ENCODE peak calls at places on chromosomes 5 and 9, in four cellular contexts. One of them, this sample, is unnamed.
A peak's percentile ranks its signal among the peaks of the same experiment; 100 is the strongest.

GRCh38 chr9:135241381-135242380 is 154.2 kb downstream of the OLFM1 start:
- DNase-seq in GM12878: no peak
- DNase-seq in SK-N-SH: no peak
- DNase-seq in HCT116: no peak
- DNase-seq in this sample: no peak

GRCh38 chr9:110886832-110887231 is 151.4 kb downstream of the LPAR1 start:
- DNase-seq in HCT116: no peak
- DNase-seq in GM12878: no peak
- DNase-seq in SK-N-SH: no peak
- DNase-seq in this sample: no peak

GRCh38 chr9:136952354-136952855 is 332 bp downstream of the LCN12 start:
- DNase-seq in GM12878: no peak
- DNase-seq in HCT116: no peak
- DNase-seq in SK-N-SH: peak; percentile 61
- DNase-seq in this sample: no peak

GRCh38 chr5:164051745-164052144 is 546.3 kb downstream of the MAT2B start:
- DNase-seq in SK-N-SH: no peak
- DNase-seq in HCT116: no peak
- DNase-seq in GM12878: no peak
- DNase-seq in this sample: no peak

GRCh38 chr5:142621227-142621626 is 64.7 kb downstream of the FGF1 start:
- DNase-seq in SK-N-SH: no peak
- DNase-seq in HCT116: no peak
- DNase-seq in GM12878: no peak
- DNase-seq in this sample: no peak

GRCh38 chr5:16863380-16864007 is 72.6 kb downstream of the MYO10 start:
- DNase-seq in GM12878: no peak
- DNase-seq in HCT116: no peak
- DNase-seq in SK-N-SH: no peak
- DNase-seq in this sample: no peak

GRCh38 chr5:133469846-133470245 is 142.5 kb downstream of the FSTL4 start:
- DNase-seq in SK-N-SH: no peak
- DNase-seq in HCT116: no peak
- DNase-seq in GM12878: no peak
- DNase-seq in this sample: no peak

GRCh38 chr9:69674741-69675438 is 2.7 kb upstream of the APBA1 start:
- DNase-seq in SK-N-SH: no peak
- DNase-seq in HCT116: no peak
- DNase-seq in GM12878: no peak
- DNase-seq in this sample: no peak

GRCh38 chr9:127451681-127452480 is 571 bp downstream of the LRSAM1 start:
- DNase-seq in HCT116: no peak
- DNase-seq in SK-N-SH: peak; percentile 81
- DNase-seq in GM12878: peak; percentile 47
- DNase-seq in this sample: peak; percentile 66

GRCh38 chr9:117153021-117153420 is 261.8 kb downstream of the ASTN2 start:
- DNase-seq in HCT116: no peak
- DNase-seq in GM12878: no peak
- DNase-seq in SK-N-SH: no peak
- DNase-seq in this sample: no peak

GRCh38 chr5:9898319-9898718 is 268.2 kb upstream of the TAS2R1 start:
- DNase-seq in HCT116: peak; percentile 8
- DNase-seq in SK-N-SH: peak; percentile 36
- DNase-seq in GM12878: no peak
- DNase-seq in this sample: no peak

GRCh38 chr9:72476617-72477375 is 44.6 kb upstream of the TMC1 start:
- DNase-seq in HCT116: peak; percentile 98
- DNase-seq in GM12878: no peak
- DNase-seq in SK-N-SH: no peak
- DNase-seq in this sample: no peak

GRCh38 chr5:55650391-55650790 is 61.7 kb downstream of the SLC38A9 start:
- DNase-seq in HCT116: no peak
- DNase-seq in SK-N-SH: no peak
- DNase-seq in GM12878: no peak
- DNase-seq in this sample: no peak

GRCh38 chr5:181059297-181060230 is 19.5 kb downstream of the BTNL9 start:
- DNase-seq in SK-N-SH: no peak
- DNase-seq in HCT116: no peak
- DNase-seq in GM12878: no peak
- DNase-seq in this sample: no peak

GRCh38 chr5:154761062-154761740 is 6.0 kb downstream of the LARP1 start:
- DNase-seq in GM12878: no peak
- DNase-seq in HCT116: no peak
- DNase-seq in SK-N-SH: no peak
- DNase-seq in this sample: no peak

GRCh38 chr9:98326402-98327248 is 71.2 kb upstream of the TBC1D2 start:
- DNase-seq in HCT116: no peak
- DNase-seq in SK-N-SH: no peak
- DNase-seq in GM12878: no peak
- DNase-seq in this sample: no peak

GRCh38 chr9:34892886-34893285 is 65.2 kb upstream of the PHF24 start:
- DNase-seq in GM12878: no peak
- DNase-seq in SK-N-SH: no peak
- DNase-seq in HCT116: no peak
- DNase-seq in this sample: no peak

GRCh38 chr9:81371824-81372223 is 317.5 kb downstream of the TLE1 start:
- DNase-seq in SK-N-SH: no peak
- DNase-seq in GM12878: no peak
- DNase-seq in HCT116: no peak
- DNase-seq in this sample: no peak

GRCh38 chr9:110114086-110114887 is 93.7 kb downstream of the C9orf152 start:
- DNase-seq in SK-N-SH: no peak
- DNase-seq in HCT116: no peak
- DNase-seq in GM12878: no peak
- DNase-seq in this sample: no peak

GRCh38 chr9:126236273-126236672 is 90.4 kb upstream of the MVB12B start:
- DNase-seq in GM12878: no peak
- DNase-seq in SK-N-SH: peak; percentile 14
- DNase-seq in HCT116: no peak
- DNase-seq in this sample: no peak

GRCh38 chr9:84261082-84261746 is 79.3 kb downstream of the SLC28A3 start:
- DNase-seq in GM12878: peak; percentile 40
- DNase-seq in HCT116: peak; percentile 84
- DNase-seq in SK-N-SH: peak; percentile 69
- DNase-seq in this sample: peak; percentile 62

GRCh38 chr5:154590093-154590724 is 112.2 kb upstream of the HAND1 start:
- DNase-seq in SK-N-SH: no peak
- DNase-seq in GM12878: no peak
- DNase-seq in HCT116: no peak
- DNase-seq in this sample: no peak

GRCh38 chr5:177405805-177406204 is 3.6 kb downstream of the F12 start:
- DNase-seq in SK-N-SH: no peak
- DNase-seq in GM12878: no peak
- DNase-seq in HCT116: no peak
- DNase-seq in this sample: peak; percentile 94

GRCh38 chr5:92884464-92884863 is 696.6 kb downstream of the NR2F1-AS1 start:
- DNase-seq in SK-N-SH: no peak
- DNase-seq in GM12878: no peak
- DNase-seq in HCT116: no peak
- DNase-seq in this sample: no peak
- TF ChIP-seq REST in SK-N-SH: no peak
- TF ChIP-seq REST in GM12878: no peak
- TF ChIP-seq REST in HCT116: no peak
- TF ChIP-seq REST in this sample: no peak

GRCh38 chr9:93345630-93346239 is 105.8 kb upstream of the FAM120A start:
- DNase-seq in HCT116: no peak
- DNase-seq in GM12878: no peak
- DNase-seq in SK-N-SH: peak; percentile 54
- DNase-seq in this sample: no peak

GRCh38 chr9:93343663-93344062 is 107.8 kb upstream of the FAM120A start:
- DNase-seq in SK-N-SH: no peak
- DNase-seq in GM12878: no peak
- DNase-seq in HCT116: no peak
- DNase-seq in this sample: no peak

DNA sequence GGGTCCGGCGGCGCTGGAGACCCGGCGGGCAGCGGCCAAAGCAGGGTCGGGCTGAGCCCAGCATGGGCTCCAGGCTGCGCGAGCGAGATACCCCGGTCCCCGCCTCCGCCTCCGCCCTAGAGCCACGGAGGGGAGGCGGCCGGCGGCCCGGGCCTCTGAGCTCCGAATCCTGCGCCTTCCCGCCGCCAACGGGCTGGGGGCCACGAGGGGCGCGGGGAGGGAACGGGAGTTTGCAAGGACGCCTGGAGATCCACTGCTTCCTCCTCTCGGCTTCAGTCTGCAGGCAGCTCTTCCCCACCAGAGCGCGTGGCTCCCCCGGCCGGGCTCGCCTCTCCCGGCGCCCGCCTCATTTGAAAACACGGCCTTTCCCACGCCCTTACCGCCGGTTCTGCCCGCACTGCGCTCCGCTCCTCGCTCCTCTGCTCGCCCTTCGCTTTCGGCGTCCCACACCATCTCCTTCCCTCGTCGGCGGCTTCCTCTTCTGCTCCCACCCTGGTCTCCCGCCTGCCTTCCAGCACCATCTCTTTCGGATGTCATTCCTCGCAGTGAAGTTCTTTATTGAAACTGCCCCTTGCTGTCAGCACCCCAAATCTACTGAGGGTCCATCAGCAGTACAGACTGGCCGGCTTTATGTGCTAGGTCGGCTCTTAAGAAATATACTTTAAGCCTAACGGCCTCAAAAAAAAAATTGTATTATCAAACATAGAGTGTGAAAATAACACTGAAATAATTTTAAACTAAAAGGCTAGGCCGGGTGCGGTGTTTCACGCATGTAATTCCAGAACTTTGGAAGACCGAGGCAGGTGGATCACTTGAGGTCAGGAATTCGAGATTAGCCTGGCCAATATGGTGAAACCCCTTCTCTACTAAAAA is 105.0 kb upstream of the FAM120A start:
- DNase-seq in SK-N-SH: peak; percentile 80
- DNase-seq in HCT116: no peak
- DNase-seq in GM12878: no peak
- DNase-seq in this sample: no peak
- H3K4me3 ChIP-seq in SK-N-SH: peak overlapping the region; percentile 3
- H3K4me3 ChIP-seq in HCT116: no peak overlapping the region
- H3K4me3 ChIP-seq in GM12878: no peak overlapping the region
- H3K4me3 ChIP-seq in this sample: no peak overlapping the region

DNA sequence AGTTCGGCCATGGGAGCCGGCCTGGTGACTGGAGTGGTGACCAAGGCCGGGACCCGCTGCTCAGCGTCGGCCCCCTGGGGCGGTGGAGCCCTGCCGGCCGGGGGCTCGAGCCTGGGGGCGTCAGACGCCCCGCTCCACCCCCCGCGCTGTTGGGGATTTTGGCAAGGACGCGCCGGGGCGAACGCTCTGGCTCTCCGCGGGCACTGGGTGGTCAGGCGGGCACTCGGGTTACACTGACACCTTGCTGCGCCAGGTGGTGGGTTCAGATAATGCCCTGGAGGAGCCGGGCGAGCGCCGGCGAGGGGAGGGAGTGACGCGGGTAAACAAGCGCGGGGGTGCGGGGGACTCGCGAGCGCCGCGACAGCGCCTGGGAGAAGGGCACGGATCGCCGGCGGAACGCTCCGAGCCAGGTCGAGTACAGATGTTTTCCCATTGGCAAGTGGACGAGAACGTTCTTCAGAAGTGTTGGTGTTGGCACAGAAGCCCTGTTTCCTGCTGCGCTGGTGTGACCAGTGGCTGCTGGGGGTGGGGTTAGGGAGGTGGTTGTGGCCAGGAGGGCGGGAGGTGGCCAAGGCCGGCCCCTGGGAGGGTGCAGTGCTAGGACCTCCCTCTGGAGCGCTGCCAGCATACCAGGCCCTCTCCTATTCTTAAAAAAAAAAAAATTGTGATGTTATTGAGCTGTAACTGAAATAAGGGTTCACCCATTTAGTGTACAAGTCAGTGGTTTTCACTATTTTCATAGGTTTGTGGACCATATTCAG is 773 bp downstream of the SQSTM1 start:
- DNase-seq in GM12878: no peak
- DNase-seq in HCT116: peak; percentile 81
- DNase-seq in SK-N-SH: peak; percentile 98
- DNase-seq in this sample: peak; percentile 92
- TF ChIP-seq REST in GM12878: no peak
- TF ChIP-seq REST in HCT116: no peak
- TF ChIP-seq REST in SK-N-SH: no peak
- TF ChIP-seq REST in this sample: no peak

GRCh38 chr9:130443840-130444492 is 795 bp upstream of the ASS1 start:
- DNase-seq in GM12878: no peak
- DNase-seq in SK-N-SH: no peak
- DNase-seq in HCT116: no peak
- DNase-seq in this sample: no peak
- H3K4me3 ChIP-seq in GM12878: no peak overlapping the region
- H3K4me3 ChIP-seq in SK-N-SH: no peak overlapping the region
- H3K4me3 ChIP-seq in HCT116: peak overlapping the region; percentile 78
- H3K4me3 ChIP-seq in this sample: no peak overlapping the region